ENCODE peak calls at places on chromosomes 16 and 17, in eight cellular contexts. P is H9, S is GM10248, Q is ascending aorta, E is CD14-positive monocyte, R is mammary epithelial cell, G is HFFc6, O is mucosa of descending colon. B is an unnamed sample.

GRCh38 chr16:73064227-73064995 is 16.5 kb upstream of the ZFHX3 start:
- DNase-seq in O (peak; percentile 50), S (no peak), G (peak; percentile 83), P (peak; percentile 69), R (peak; percentile 51), Q (peak; percentile 85), E (peak; percentile 86), B (no peak)

GRCh38 chr16:5863207-5863606 is 765.6 kb upstream of the EEF2KMT start:
- DNase-seq in E (no peak), G (no peak), O (no peak), S (no peak), R (no peak), Q (no peak), P (no peak), B (no peak)

GRCh38 chr17:4159761-4160160 is 16.8 kb downstream of the CYB5D2 start:
- DNase-seq in G (no peak), P (no peak), E (no peak), Q (no peak), S (no peak), R (no peak), O (no peak), B (no peak)

GRCh38 chr17:72125742-72126141 is 4.9 kb downstream of the SOX9 start:
- DNase-seq in O (no peak), R (peak; percentile 55), E (no peak), G (peak; percentile 11), S (no peak), Q (no peak), P (no peak), B (no peak)

GRCh38 chr16:11258553-11259287 is 2.7 kb upstream of the SOCS1 start:
- DNase-seq in P (no peak), E (no peak), Q (peak; percentile 83), G (no peak), O (peak; percentile 64), R (no peak), S (peak; percentile 84), B (no peak)

GRCh38 chr16:21952040-21952792 is 945 bp upstream of the UQCRC2 start:
- DNase-seq in P (peak; percentile 81), R (peak; percentile 70), Q (peak; percentile 82), O (peak; percentile 91), S (peak; percentile 55), G (peak; percentile 52), E (peak; percentile 55), B (peak; percentile 7)

GRCh38 chr16:1871974-1872635 is at the start of gene MEIOB:
- DNase-seq in G (no peak), P (peak; percentile 90), S (peak; percentile 37), E (peak; percentile 47), R (no peak), O (peak; percentile 61), Q (no peak), B (no peak)

GRCh38 chr17:4004517-4005295 is 40.5 kb upstream of the ATP2A3 start:
- DNase-seq in E (peak; percentile 59), Q (peak; percentile 65), S (peak; percentile 88), R (no peak), P (peak; percentile 90), O (peak; percentile 83), G (no peak), B (no peak)

GRCh38 chr17:77893144-77894044 is 65.1 kb upstream of the TNRC6C start:
- DNase-seq in G (no peak), S (no peak), P (no peak), E (no peak), R (no peak), Q (no peak), O (no peak), B (no peak)

GRCh38 chr16:67464565-67464964 is 16.4 kb downstream of the ATP6V0D1 start:
- DNase-seq in O (no peak), R (no peak), Q (no peak), P (no peak), G (no peak), E (no peak), S (no peak), B (no peak)

GRCh38 chr17:11969565-11969964 is 27.7 kb downstream of the ZNF18 start:
- DNase-seq in O (no peak), G (no peak), R (peak; percentile 85), S (no peak), Q (no peak), P (no peak), E (no peak), B (no peak)

GRCh38 chr16:76081936-76082335 is 195.3 kb upstream of the CNTNAP4 start:
- DNase-seq in E (no peak), P (no peak), Q (no peak), S (no peak), R (peak; percentile 88), G (no peak), O (no peak), B (no peak)

GRCh38 chr16:57830890-57831484 is 28.7 kb upstream of the KIFC3 start:
- DNase-seq in S (no peak), O (no peak), R (peak; percentile 74), E (no peak), P (no peak), Q (no peak), G (no peak), B (no peak)

GRCh38 chr16:57826040-57826434 is 23.7 kb upstream of the KIFC3 start:
- DNase-seq in P (no peak), G (no peak), S (no peak), E (no peak), O (no peak), R (no peak), Q (no peak), B (no peak)

GRCh38 chr16:57829969-57830360 is 27.7 kb upstream of the KIFC3 start:
- DNase-seq in O (no peak), P (no peak), E (no peak), G (no peak), R (no peak), S (no peak), Q (no peak), B (no peak)

GRCh38 chr16:57826706-57827625 is 24.7 kb upstream of the KIFC3 start:
- DNase-seq in R (no peak), O (no peak), P (no peak), G (peak; percentile 9), E (no peak), S (no peak), Q (no peak), B (no peak)

DNA sequence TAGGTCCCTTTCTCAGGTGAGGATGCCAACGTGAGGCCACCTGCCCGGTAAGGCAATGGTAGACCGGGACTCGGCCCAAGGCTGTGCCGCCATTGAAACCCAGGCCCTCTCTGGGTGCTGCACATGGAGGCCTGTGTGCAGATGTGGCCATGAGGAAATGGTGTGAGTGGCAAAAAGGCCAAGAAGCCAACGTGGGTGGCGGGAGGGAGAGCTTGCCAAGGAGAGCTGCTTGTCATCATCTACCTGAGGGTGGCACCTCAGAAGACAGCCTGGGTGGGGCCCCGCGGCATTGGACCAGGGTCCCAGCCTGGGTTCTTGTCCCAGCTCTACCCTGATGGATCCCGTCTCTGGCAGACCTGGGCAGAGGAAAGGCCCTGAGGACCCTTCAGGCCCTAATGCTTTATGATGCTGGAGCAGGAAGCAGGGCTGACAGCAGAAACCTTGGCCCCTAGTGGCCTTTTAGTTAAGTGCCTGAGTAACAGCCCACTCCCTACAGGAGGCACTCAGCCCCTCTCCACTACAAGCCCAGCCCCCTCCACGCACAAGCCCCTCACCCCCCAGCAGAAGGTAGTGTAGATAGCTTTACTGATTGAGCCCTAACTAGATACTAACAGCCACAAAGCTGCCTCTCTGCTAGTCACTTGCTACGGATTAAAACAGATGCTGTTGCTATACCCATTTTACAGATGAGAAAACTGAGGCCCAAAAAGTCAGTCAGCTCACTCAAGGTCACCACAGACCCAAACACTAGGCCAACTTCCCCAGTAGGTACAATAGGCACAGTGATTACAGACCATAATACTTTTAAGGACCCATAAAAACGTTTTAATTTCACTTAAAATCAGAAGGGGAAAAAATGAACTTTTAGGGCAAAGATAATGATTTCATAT is 26.2 kb upstream of the KIFC3 start:
- DNase-seq in R (no peak), P (no peak), E (no peak), Q (no peak), G (no peak), O (no peak), S (no peak), B (no peak)
- TF ChIP-seq CTCF in R (no peak), P (peak; percentile 51), E (no peak), Q (no peak), G (peak; percentile 23), O (no peak), S (no peak), B (no peak)

GRCh38 chr16:83954577-83955016 is 1.6 kb downstream of the OSGIN1 start:
- DNase-seq in Q (peak; percentile 91), S (no peak), P (peak; percentile 55), R (peak; percentile 28), E (peak; percentile 83), G (peak; percentile 48), O (peak; percentile 59), B (no peak)
- TF ChIP-seq CTCF in Q (no peak), S (no peak), P (no peak), R (no peak), E (no peak), G (no peak), O (no peak), B (no peak)

GRCh38 chr17:42563543-42563942 is 1.6 kb downstream of the COASY start:
- DNase-seq in O (peak; percentile 25), R (peak; percentile 51), P (no peak), S (no peak), G (no peak), Q (no peak), E (no peak), B (no peak)

GRCh38 chr17:42563950-42564349 is 2.0 kb downstream of the COASY start:
- DNase-seq in R (no peak), S (no peak), E (no peak), Q (no peak), G (no peak), O (no peak), P (no peak), B (no peak)

GRCh38 chr17:42564815-42565522 is 1.9 kb upstream of the MLX start:
- DNase-seq in O (peak; percentile 19), Q (no peak), R (no peak), S (no peak), P (no peak), G (no peak), E (no peak), B (no peak)

GRCh38 chr17:42561908-42562844 is at the start of gene COASY:
- DNase-seq in G (peak; percentile 96), E (peak; percentile 93), S (peak; percentile 96), R (peak; percentile 93), O (peak; percentile 97), Q (peak; percentile 97), P (peak; percentile 99), B (peak; percentile 95)

DNA sequence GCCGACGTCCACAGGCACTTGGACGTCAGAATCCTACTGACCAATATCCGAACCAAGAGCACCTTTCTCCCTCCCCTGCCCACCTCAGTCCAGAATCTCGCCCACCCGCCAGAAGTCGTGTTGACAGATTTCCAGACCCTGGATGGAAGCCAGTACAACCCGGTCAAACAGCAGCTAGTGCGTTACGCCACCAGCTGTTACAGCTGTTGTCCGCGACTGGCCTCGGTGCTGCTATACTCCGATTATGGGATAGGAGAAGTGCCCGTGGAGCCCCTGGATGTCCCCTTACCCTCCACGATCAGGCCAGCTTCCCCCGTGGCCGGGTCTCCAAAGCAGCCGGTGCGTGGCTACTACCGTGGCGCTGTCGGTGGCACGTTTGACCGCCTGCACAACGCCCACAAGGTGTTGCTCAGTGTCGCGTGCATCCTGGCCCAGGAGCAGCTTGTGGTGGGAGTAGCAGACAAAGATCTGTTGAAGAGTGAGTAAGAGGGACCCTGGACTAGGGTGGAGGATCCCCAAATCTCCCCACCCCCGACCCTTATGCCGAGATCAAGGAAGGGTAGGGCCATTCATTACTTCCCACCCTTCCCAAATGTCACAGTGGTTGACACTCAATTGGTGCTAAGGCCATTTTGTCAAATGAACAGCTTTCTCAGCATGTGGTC is 1.0 kb downstream of the COASY start:
- DNase-seq in P (no peak), R (no peak), G (no peak), Q (no peak), O (peak; percentile 54), E (no peak), S (no peak), B (no peak)
- TF ChIP-seq CTCF in P (no peak), R (no peak), G (no peak), Q (no peak), O (no peak), E (no peak), S (no peak), B (no peak)

GRCh38 chr17:60229189-60229802 is 79.5 kb downstream of the CA4 start:
- DNase-seq in R (no peak), P (no peak), G (peak; percentile 15), S (no peak), O (no peak), Q (no peak), E (no peak), B (no peak)
- TF ChIP-seq CTCF in R (peak; percentile 3), P (peak; percentile 42), G (peak; percentile 62), S (peak; percentile 1), O (no peak), Q (no peak), E (no peak), B (no peak)

B was measured in AG09319.